ENCODE peak calls at places on chromosomes 3 and 15, in six cellular contexts. U, H, G, I, Y and M are unnamed samples.

GRCh38 chr15:35560258-35560657 is 14.3 kb upstream of the DPH6 start:
- DNase-seq in H (no peak), I (no peak), G (no peak), U (no peak), Y (no peak), M (no peak)

GRCh38 chr3:13559751-13560540 is 11.0 kb downstream of the FBLN2 start:
- DNase-seq in I (no peak), Y (no peak), G (no peak), H (no peak), U (peak), M (no peak)

GRCh38 chr3:122183893-122184590 is 574 bp downstream of the CASR start:
- DNase-seq in G (no peak), U (peak), I (no peak), H (peak), Y (no peak), M (peak)

GRCh38 chr3:189570916-189571315 is 60.3 kb upstream of the TP63 start:
- DNase-seq in Y (no peak), I (no peak), G (no peak), U (no peak), H (no peak), M (no peak)

GRCh38 chr3:128276151-128276445 is 122.8 kb downstream of the EEFSEC start:
- DNase-seq in H (no peak), G (no peak), Y (no peak), I (peak), U (no peak), M (no peak)

GRCh38 chr15:63461230-63461629 is 43.2 kb upstream of the USP3 start:
- DNase-seq in U (no peak), I (no peak), H (peak), Y (no peak), G (no peak), M (no peak)

GRCh38 chr3:46646700-46647099 is 34.4 kb downstream of the FAM240A start:
- DNase-seq in I (no peak), U (no peak), H (no peak), Y (no peak), G (peak), M (no peak)

GRCh38 chr3:69558912-69559311 is 173.0 kb upstream of the FRMD4B start:
- DNase-seq in G (no peak), U (no peak), H (no peak), Y (peak), I (no peak), M (no peak)

GRCh38 chr15:90493647-90494046 is 36.1 kb upstream of the CRTC3 start:
- DNase-seq in U (no peak), H (no peak), G (no peak), I (no peak), Y (no peak), M (no peak)

GRCh38 chr3:108088697-108089096 is 2.1 kb downstream of the CD47 start:
- DNase-seq in Y (no peak), I (no peak), G (peak), H (no peak), U (no peak), M (no peak)

GRCh38 chr15:90872481-90873184 is 4.2 kb downstream of the FURIN start:
- DNase-seq in G (peak), H (no peak), I (no peak), Y (no peak), U (no peak), M (peak)

GRCh38 chr15:49898097-49898496 is 220.9 kb downstream of the ATP8B4 start:
- DNase-seq in Y (no peak), G (no peak), U (no peak), I (no peak), H (no peak), M (no peak)

GRCh38 chr3:185318136-185318535 is 44.8 kb upstream of the MAP3K13 start:
- DNase-seq in Y (no peak), H (peak), I (no peak), U (no peak), G (peak), M (no peak)
- H3K27ac ChIP-seq in Y (no peak), H (peak), I (no peak), U (peak), G (no peak), M (peak)

GRCh38 chr3:116492379-116492778 is 47.1 kb upstream of the LSAMP start:
- DNase-seq in H (no peak), G (no peak), Y (no peak), U (no peak), I (no peak), M (no peak)
- TF ChIP-seq CTCF in H (no peak), G (no peak), Y (no peak), U (no peak), I (no peak), M (no peak)

DNA sequence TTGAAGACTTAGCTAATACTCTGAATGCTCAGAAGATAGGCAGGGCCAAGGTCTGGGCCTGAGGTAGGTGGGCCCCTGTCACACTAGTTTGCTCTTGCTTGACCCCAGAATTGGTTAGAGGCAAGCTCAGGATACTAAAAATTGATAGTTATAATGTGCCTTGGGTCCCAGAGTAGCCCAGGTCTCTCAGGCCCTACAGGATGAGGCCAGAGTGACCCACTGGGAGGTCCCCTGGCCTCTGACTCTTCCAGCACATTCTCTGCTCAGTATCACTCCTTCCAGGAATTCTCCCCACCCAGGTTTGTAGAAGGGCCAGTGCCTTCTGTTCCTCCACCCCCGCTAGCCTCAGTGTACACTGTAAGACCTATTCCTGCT is 667 bp upstream of the KLHDC8B start:
- DNase-seq in G (no peak), H (no peak), Y (no peak), I (no peak), U (no peak), M (no peak)
- H3K27ac ChIP-seq in G (peak), H (peak), Y (peak), I (peak), U (peak), M (peak)

DNA sequence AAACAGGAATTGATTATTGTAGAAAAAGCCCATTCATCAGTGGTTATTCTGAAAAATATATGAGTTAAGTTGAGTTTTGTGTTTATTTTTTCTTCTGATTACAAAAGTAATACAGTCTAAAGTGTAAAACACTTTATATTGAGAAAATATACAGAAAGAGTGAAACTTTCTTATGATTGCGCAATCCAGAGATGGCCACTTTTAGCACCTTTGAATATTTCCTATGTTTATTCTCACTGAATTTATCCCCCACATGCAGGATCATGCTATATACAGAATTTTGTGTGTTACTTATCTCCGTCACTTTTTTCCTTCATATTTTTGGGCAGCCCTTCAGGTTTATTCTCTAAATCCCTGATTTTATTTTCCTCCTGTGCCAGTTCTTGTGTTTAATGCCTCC is 285.2 kb downstream of the NAALADL2 start:
- DNase-seq in G (no peak), H (no peak), Y (no peak), I (no peak), U (no peak), M (no peak)
- TF ChIP-seq CTCF in G (no peak), H (no peak), Y (no peak), I (no peak), U (no peak), M (no peak)

GRCh38 chr3:61914277-61914676 is 352.9 kb downstream of the PTPRG start:
- DNase-seq in U (no peak), G (no peak), Y (no peak), I (no peak), H (no peak), M (no peak)
- H3K27ac ChIP-seq in U (no peak), G (no peak), Y (no peak), I (no peak), H (no peak), M (no peak)

GRCh38 chr3:31132132-31132769 is 237.8 kb upstream of the GADL1 start:
- DNase-seq in G (peak), I (no peak), H (peak), U (no peak), Y (no peak), M (no peak)
- TF ChIP-seq CTCF in G (peak), I (peak), H (peak), U (peak), Y (peak), M (peak)

GRCh38 chr15:99009741-99010370 is 2.3 kb upstream of the PGPEP1L start:
- DNase-seq in H (peak), I (no peak), Y (no peak), G (peak), U (no peak), M (no peak)
- H3K27ac ChIP-seq in H (no peak), I (no peak), Y (no peak), G (no peak), U (no peak), M (no peak)

DNA sequence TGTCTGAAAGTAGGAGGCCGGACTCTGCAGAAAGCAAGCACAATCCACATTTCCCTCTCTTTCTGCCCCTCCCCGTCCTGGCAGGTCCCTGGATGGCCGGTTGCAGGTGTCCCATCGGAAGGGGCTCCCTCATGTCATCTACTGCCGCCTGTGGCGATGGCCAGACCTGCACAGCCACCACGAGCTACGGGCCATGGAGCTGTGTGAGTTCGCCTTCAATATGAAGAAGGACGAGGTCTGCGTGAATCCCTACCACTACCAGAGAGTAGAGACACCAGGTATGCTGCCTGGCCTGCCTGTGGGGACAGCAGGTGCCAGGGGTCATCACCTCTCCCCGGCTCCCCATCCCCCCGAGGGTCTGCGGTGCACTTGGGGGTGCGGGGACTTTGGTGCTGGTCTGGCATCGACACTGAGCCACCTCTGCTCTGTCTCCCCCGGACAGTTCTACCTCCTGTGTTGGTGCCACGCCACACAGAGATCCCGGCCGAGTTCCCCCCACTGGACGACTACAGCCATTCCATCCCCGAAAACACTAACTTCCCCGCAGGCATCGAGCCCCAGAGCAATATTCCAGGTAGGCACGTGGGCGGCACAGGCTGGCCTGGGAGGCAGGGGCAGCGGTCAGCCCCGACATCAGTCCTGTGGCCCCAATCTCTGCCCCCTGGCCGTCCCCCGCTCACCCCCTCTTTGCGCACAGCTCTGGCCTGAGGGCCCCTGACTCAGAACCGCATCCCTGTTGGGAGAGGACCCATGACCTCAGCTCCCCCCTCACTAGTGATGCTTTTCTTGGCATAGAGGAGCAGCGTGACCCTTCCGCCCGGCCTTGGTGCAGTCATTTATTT is 89.4 kb downstream of the AAGAB start:
- DNase-seq in I (no peak), Y (no peak), G (peak), H (peak), U (no peak), M (no peak)
- TF ChIP-seq CTCF in I (peak), Y (no peak), G (no peak), H (no peak), U (no peak), M (no peak)

GRCh38 chr3:45414823-45415222 is 26.4 kb downstream of the LARS2 start:
- DNase-seq in H (no peak), I (no peak), U (no peak), Y (no peak), G (no peak), M (no peak)
- H3K27ac ChIP-seq in H (peak), I (no peak), U (no peak), Y (no peak), G (no peak), M (no peak)

GRCh38 chr15:74168673-74169274 is 4.7 kb upstream of the ISLR start:
- DNase-seq in U (no peak), Y (no peak), I (no peak), G (no peak), H (peak), M (no peak)
- TF ChIP-seq CTCF in U (no peak), Y (no peak), I (no peak), G (no peak), H (no peak), M (no peak)